ENCODE peak calls at places on chromosome X, in four cellular contexts. K is hepatocyte, E is HCT116, N is H1. Z is an unnamed sample. For H3K4me1, the result is how much of the 10 kb centered on the place peaks cover.

GRCh38 chrX:143781103-143781502 is 60.6 kb upstream of the SPANXN2 start:
- DNase-seq in K (peak), E (no peak), N (no peak), Z (no peak)

GRCh38 chrX:50838820-50839600 is 25.0 kb upstream of the SHROOM4 start:
- DNase-seq in E (no peak), K (no peak), N (no peak), Z (no peak)

GRCh38 chrX:14506866-14507265 is 22.5 kb upstream of the GLRA2 start:
- DNase-seq in N (no peak), E (no peak), K (no peak), Z (no peak)

GRCh38 chrX:2680486-2681348 is 10.4 kb upstream of the CD99 start:
- DNase-seq in N (no peak), E (no peak), K (no peak), Z (no peak)

GRCh38 chrX:71096702-71097032 is 1.0 kb downstream of the FOXO4 start:
- DNase-seq in E (no peak), K (no peak), N (no peak), Z (no peak)

GRCh38 chrX:46686003-46686645 is 72.8 kb downstream of the SLC9A7 start:
- DNase-seq in K (peak), N (no peak), E (peak), Z (peak)

GRCh38 chrX:136425996-136426395 is 61.8 kb upstream of the BRS3 start:
- DNase-seq in N (no peak), K (no peak), E (no peak), Z (no peak)

GRCh38 chrX:2903366-2903765 is 25.8 kb downstream of the ARSD start:
- DNase-seq in E (no peak), K (no peak), N (no peak), Z (no peak)

GRCh38 chrX:137187540-137187939 is 153.7 kb upstream of the GPR101 start:
- DNase-seq in K (no peak), N (no peak), E (no peak), Z (no peak)

GRCh38 chrX:57918750-57919436 is 8.6 kb upstream of the ZXDA start:
- DNase-seq in E (peak), K (no peak), N (peak), Z (peak)

GRCh38 chrX:42686706-42687105 is 91.3 kb downstream of the PPP1R2C start:
- DNase-seq in E (no peak), N (no peak), K (no peak), Z (no peak)

GRCh38 chrX:10467793-10468192 is 152.6 kb downstream of the MID1 start:
- DNase-seq in N (no peak), K (no peak), E (no peak), Z (no peak)

GRCh38 chrX:38654302-38654701 is 93.0 kb downstream of the TSPAN7 start:
- DNase-seq in N (no peak), K (peak), E (peak), Z (peak)

GRCh38 chrX:54482839-54483593 is 13.0 kb downstream of the FGD1 start:
- DNase-seq in N (peak), K (peak), E (no peak), Z (no peak)

GRCh38 chrX:123087326-123087725 is 96.8 kb upstream of the GRIA3 start:
- DNase-seq in N (no peak), K (no peak), E (no peak), Z (no peak)

GRCh38 chrX:136147966-136148365 is 633 bp downstream of the FHL1 start:
- DNase-seq in N (peak), K (no peak), E (no peak), Z (no peak)

GRCh38 chrX:25600776-25601175 is 537.4 kb upstream of the MAGEB18 start:
- DNase-seq in E (no peak), K (no peak), N (no peak), Z (no peak)

GRCh38 chrX:130994671-130995070 is 63.5 kb upstream of the ARHGAP36 start:
- DNase-seq in E (no peak), K (peak), N (peak), Z (peak)

GRCh38 chrX:34559325-34559724 is 97.8 kb downstream of the TMEM47 start:
- DNase-seq in N (peak), E (no peak), K (peak), Z (peak)

GRCh38 chrX:57528670-57529255 is 63.0 kb upstream of the ZXDB start:
- DNase-seq in N (peak), K (peak), E (no peak), Z (peak)

GRCh38 chrX:7198499-7198898 is 50.5 kb upstream of the PUDP start:
- DNase-seq in K (no peak), E (no peak), N (no peak), Z (no peak)

GRCh38 chrX:68807818-68808217 is 21.0 kb upstream of the EFNB1 start:
- DNase-seq in N (no peak), E (peak), K (peak), Z (no peak)

GRCh38 chrX:148501121-148502066 is 977 bp downstream of the AFF2 start:
- DNase-seq in E (no peak), N (peak), K (peak), Z (peak)

GRCh38 chrX:12013220-12013619 is 125.1 kb upstream of the FRMPD4 start:
- DNase-seq in E (no peak), N (no peak), K (no peak), Z (no peak)
- H3K4me2 ChIP-seq in E (no peak), N (no peak), K (no peak), Z (no peak)

DNA sequence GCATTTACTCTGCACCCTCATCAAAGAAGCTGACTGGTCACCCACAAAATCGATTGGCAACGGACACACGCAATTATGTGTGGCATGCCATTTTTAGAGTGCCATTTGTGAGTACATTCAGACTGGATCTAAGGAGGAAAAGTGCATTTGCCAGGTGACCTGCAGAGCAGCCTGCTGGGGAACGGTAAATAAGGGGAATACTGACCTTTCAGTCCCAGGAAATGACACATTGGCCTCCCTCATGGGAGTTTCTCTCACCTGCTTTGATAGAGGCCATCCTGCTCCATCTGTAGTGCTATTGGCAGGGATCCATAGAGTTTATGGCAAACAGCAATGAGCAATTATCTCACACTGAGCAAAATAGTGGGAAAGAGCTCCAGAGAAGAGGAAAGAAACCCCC is 127.8 kb downstream of the DDX53 start:
- DNase-seq in E (no peak), K (no peak), N (no peak), Z (no peak)
- H3K4me1 ChIP-seq in E (under half), K (under half), N (under half), Z (under half)

DNA sequence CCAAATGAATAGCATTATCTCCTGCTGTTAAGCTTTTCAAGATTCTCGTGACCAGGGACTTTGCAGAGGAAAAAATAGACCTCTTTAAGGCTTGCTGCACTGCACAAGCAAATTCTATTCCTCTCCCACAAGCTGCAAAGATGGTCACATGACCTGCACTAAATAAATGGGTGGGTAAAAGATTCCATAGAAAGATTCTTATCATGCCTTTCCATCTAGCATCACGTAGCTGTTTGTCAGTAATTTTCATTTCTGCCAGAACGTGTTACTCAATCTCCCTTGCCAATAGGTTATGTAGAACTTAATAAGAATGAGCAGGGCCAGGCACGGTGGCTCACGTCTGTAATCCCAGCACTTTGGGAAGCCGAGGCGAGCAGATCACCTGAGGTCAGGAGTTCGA is 57.9 kb upstream of the USP9X start:
- DNase-seq in E (no peak), K (peak), N (no peak), Z (no peak)
- H3K4me2 ChIP-seq in E (no peak), K (peak), N (peak), Z (no peak)

DNA sequence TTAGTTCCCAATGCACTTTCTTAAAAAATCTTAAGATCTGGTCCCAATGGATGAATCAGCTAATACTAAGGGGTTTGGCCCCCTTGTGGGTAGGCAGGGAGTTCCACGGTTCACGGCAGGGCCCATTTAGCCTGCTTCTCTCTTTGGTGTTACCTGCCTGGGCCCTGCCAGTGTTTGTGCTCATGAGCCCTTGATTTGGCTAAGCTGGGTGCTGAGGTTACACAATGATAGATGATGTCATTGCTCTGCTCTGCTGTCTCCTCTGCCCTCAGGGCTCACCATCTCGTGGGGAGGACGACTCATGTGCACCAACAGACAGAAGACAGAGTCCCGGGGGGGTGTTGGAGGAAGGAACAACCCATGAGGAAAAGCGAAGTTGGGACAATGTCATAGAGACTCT is 24.4 kb downstream of the RTL5 start:
- DNase-seq in N (no peak), E (no peak), K (no peak), Z (no peak)
- H3K4me1 ChIP-seq in N (under half), E (under half), K (under half), Z (under half)

GRCh38 chrX:630007-630921 is at the start of gene SHOX:
- DNase-seq in K (no peak), N (no peak), E (no peak), Z (no peak)
- H3K4me2 ChIP-seq in K (peak), N (peak), E (no peak), Z (no peak)

GRCh38 chrX:72273718-72274117 is 3.3 kb downstream of the RPS4X start:
- DNase-seq in E (no peak), N (no peak), K (no peak), Z (no peak)
- H3K4me1 ChIP-seq in E (under half), N (under half), K (under half), Z (under half)

GRCh38 chrX:154370882-154371770 is 3.3 kb downstream of the FLNA start:
- DNase-seq in K (peak), N (peak), E (peak), Z (peak)
- H3K4me2 ChIP-seq in K (peak), N (peak), E (peak), Z (peak)

GRCh38 chrX:110404376-110404775 is 45.7 kb downstream of the RTL9 start:
- DNase-seq in N (no peak), E (no peak), K (no peak), Z (no peak)
- H3K4me1 ChIP-seq in N (under half), E (under half), K (under half), Z (under half)

GRCh38 chrX:12972867-12973560 is 1.9 kb upstream of the TMSB4X start:
- DNase-seq in E (no peak), K (no peak), N (no peak), Z (no peak)
- H3K4me2 ChIP-seq in E (no peak), K (no peak), N (no peak), Z (no peak)

Z was measured in MM.1S.